ENCODE peak calls at places on chromosomes 5 and 9, in eight cellular contexts. Y is activated T-helper 1 cell treated with Interleukin-2 at 50 U/mL for 16 hours; R is CD8-positive, alpha-beta memory T cell; H is hypothalamus; S is activated CD4-positive, CD25-positive, alpha-beta regulatory T cell; T is MCF 10A; L is activated effector memory CD4-positive, alpha-beta T cell treated with anti-CD3 and anti-CD28 coated beads, Interleukin-2, amount 50 U/mL, for 16 hours; M is sciatic nerve. V is an unnamed sample.

GRCh38 chr5:39411051-39411450 is 13.7 kb downstream of the DAB2 start:
- DNase-seq in L (no peak), H (no peak), R (no peak), T (peak; percentile 74), S (no peak), M (no peak), Y (no peak), V (no peak)

GRCh38 chr5:90066920-90067319 is 342.6 kb downstream of the CETN3 start:
- DNase-seq in T (no peak), R (no peak), L (no peak), H (no peak), Y (no peak), S (no peak), M (no peak), V (no peak)

GRCh38 chr5:60526336-60526875 is 173.6 kb downstream of the DEPDC1B start:
- DNase-seq in Y (no peak), T (no peak), H (peak; percentile 14), S (no peak), L (no peak), R (no peak), M (no peak), V (no peak)

GRCh38 chr5:109455598-109456096 is 45.9 kb upstream of the PJA2 start:
- DNase-seq in Y (no peak), L (no peak), R (no peak), S (no peak), M (no peak), H (peak; percentile 22), T (peak; percentile 99), V (no peak)

GRCh38 chr5:7494446-7495132 is 98.7 kb downstream of the ADCY2 start:
- DNase-seq in Y (no peak), T (no peak), L (no peak), R (no peak), M (no peak), H (no peak), S (no peak), V (no peak)

GRCh38 chr5:96823900-96824351 is 16.2 kb upstream of the ERAP1 start:
- DNase-seq in S (no peak), L (no peak), R (no peak), M (no peak), H (no peak), Y (no peak), T (peak; percentile 64), V (no peak)

GRCh38 chr5:128736567-128736966 is 198.5 kb upstream of the FBN2 start:
- DNase-seq in S (no peak), L (no peak), R (no peak), H (peak; percentile 50), T (peak; percentile 11), M (no peak), Y (no peak), V (no peak)

GRCh38 chr5:67941750-67942450 is 273.7 kb upstream of the PIK3R1 start:
- DNase-seq in S (no peak), T (peak; percentile 52), R (no peak), Y (no peak), L (no peak), H (no peak), M (no peak), V (no peak)

GRCh38 chr5:128093368-128093767 is 9.8 kb downstream of the SLC12A2 start:
- DNase-seq in Y (no peak), H (no peak), S (no peak), M (no peak), T (peak; percentile 28), L (no peak), R (no peak), V (no peak)

GRCh38 chr9:89669361-89669842 is 64.6 kb downstream of the GADD45G start:
- DNase-seq in T (no peak), H (no peak), L (no peak), Y (no peak), R (no peak), S (no peak), M (no peak), V (no peak)

GRCh38 chr5:62621280-62621679 is 42.7 kb downstream of the LRRC70 start:
- DNase-seq in T (no peak), Y (no peak), H (no peak), L (no peak), R (no peak), S (no peak), M (no peak), V (no peak)

GRCh38 chr5:39616131-39616530 is 191.4 kb upstream of the DAB2 start:
- DNase-seq in T (no peak), S (no peak), M (no peak), H (no peak), R (no peak), L (no peak), Y (no peak), V (no peak)

GRCh38 chr5:69468631-69469030 is 24.0 kb upstream of the OCLN start:
- DNase-seq in S (no peak), Y (no peak), T (no peak), R (no peak), M (no peak), L (no peak), H (no peak), V (no peak)

GRCh38 chr5:176533894-176534611 is 3.1 kb downstream of the RNF44 start:
- DNase-seq in M (peak; percentile 62), H (no peak), Y (peak; percentile 46), R (peak; percentile 55), T (peak; percentile 63), L (peak; percentile 83), S (no peak), V (peak; percentile 72)

GRCh38 chr5:111737716-111738115 is 19.3 kb downstream of the NREP start:
- DNase-seq in M (no peak), S (no peak), L (no peak), Y (no peak), T (no peak), H (no peak), R (no peak), V (no peak)

GRCh38 chr9:77291714-77292113 is 114.4 kb downstream of the VPS13A start:
- DNase-seq in Y (no peak), S (no peak), T (peak; percentile 65), H (no peak), R (no peak), L (no peak), M (no peak), V (no peak)

GRCh38 chr9:38412751-38413150 is 11.5 kb downstream of the IGFBPL1 start:
- DNase-seq in H (no peak), S (no peak), Y (no peak), R (no peak), L (no peak), T (no peak), M (no peak), V (no peak)

GRCh38 chr5:98827161-98827560 is 53.7 kb downstream of the RGMB start:
- DNase-seq in L (no peak), H (no peak), Y (no peak), T (peak; percentile 60), S (no peak), M (no peak), R (peak; percentile 14), V (no peak)

GRCh38 chr9:136527721-136528710 is 17.8 kb downstream of the NOTCH1 start:
- DNase-seq in R (no peak), Y (no peak), L (no peak), S (no peak), T (no peak), M (no peak), H (peak; percentile 34), V (peak; percentile 47)

GRCh38 chr5:138978085-138978484 is 103.0 kb upstream of the LRRTM2 start:
- DNase-seq in S (no peak), L (no peak), T (no peak), Y (no peak), H (no peak), M (no peak), R (no peak), V (no peak)

GRCh38 chr5:36276864-36277263 is 24.8 kb downstream of the RANBP3L start:
- DNase-seq in H (peak; percentile 37), Y (no peak), R (no peak), L (no peak), M (no peak), S (no peak), T (no peak), V (no peak)

GRCh38 chr5:34870382-34870781 is 31.4 kb downstream of the TTC23L start:
- DNase-seq in S (no peak), R (no peak), Y (no peak), M (no peak), H (no peak), T (no peak), L (no peak), V (no peak)

GRCh38 chr9:68505681-68506409 is 34.8 kb downstream of the TMEM252 start:
- DNase-seq in R (no peak), L (no peak), H (no peak), M (no peak), Y (no peak), T (no peak), S (no peak), V (no peak)

GRCh38 chr9:80285325-80285724 is 713.6 kb downstream of the TLE4 start:
- DNase-seq in S (no peak), H (no peak), L (no peak), R (no peak), M (no peak), Y (no peak), T (peak; percentile 54), V (no peak)

V was measured in immature natural killer cell.